ENCODE peak calls at places on chromosome 10, in nine cellular contexts. T, D, U, P, V, W, O, M and H are unnamed samples.

GRCh38 chr10:77837925-77838595 is 88.5 kb downstream of the DLG5 start:
- DNase-seq in M (no peak), W (no peak), T (no peak), V (no peak), P (no peak), D (no peak), U (no peak), O (no peak), H (no peak)

GRCh38 chr10:49735161-49735560 is 27.0 kb downstream of the OGDHL start:
- DNase-seq in U (no peak), D (no peak), W (no peak), V (no peak), P (no peak), T (no peak), M (no peak), O (no peak), H (no peak)

GRCh38 chr10:110524864-110525242 is 27.1 kb downstream of the DUSP5 start:
- DNase-seq in D (no peak), O (no peak), M (no peak), P (no peak), W (no peak), V (no peak), U (peak; percentile 16), T (no peak), H (peak; percentile 54)

GRCh38 chr10:24414597-24414996 is 205.7 kb downstream of the KIAA1217 start:
- DNase-seq in D (no peak), T (no peak), O (no peak), W (no peak), V (no peak), U (no peak), M (no peak), P (no peak), H (no peak)

GRCh38 chr10:127012769-127013152 is 107.5 kb downstream of the DOCK1 start:
- DNase-seq in W (no peak), O (peak; percentile 80), T (no peak), D (no peak), M (no peak), V (no peak), P (no peak), U (no peak), H (peak; percentile 90)

GRCh38 chr10:34584164-34584563 is 230.9 kb downstream of the PARD3 start:
- DNase-seq in M (peak; percentile 92), W (no peak), D (no peak), V (no peak), U (peak; percentile 95), O (no peak), P (peak; percentile 91), T (no peak), H (peak; percentile 41)

GRCh38 chr10:133254421-133255120 is 16.9 kb downstream of the VENTX start:
- DNase-seq in M (no peak), T (no peak), O (no peak), V (no peak), W (no peak), U (no peak), D (no peak), P (no peak), H (no peak)

GRCh38 chr10:111107846-111108245 is 31.0 kb downstream of the ADRA2A start:
- DNase-seq in U (no peak), V (no peak), P (no peak), D (no peak), O (no peak), M (no peak), W (no peak), T (no peak), H (no peak)

GRCh38 chr10:103765981-103766380 is 89.4 kb downstream of the SH3PXD2A start:
- DNase-seq in D (peak; percentile 75), U (no peak), V (peak; percentile 77), O (peak; percentile 50), T (peak; percentile 48), M (no peak), W (no peak), P (no peak), H (peak; percentile 57)

GRCh38 chr10:36802523-36803153 is 322.8 kb upstream of the ANKRD30A start:
- DNase-seq in D (no peak), M (peak; percentile 29), U (no peak), V (no peak), T (no peak), W (no peak), O (peak; percentile 29), P (peak; percentile 1), H (no peak)

GRCh38 chr10:75712241-75712880 is 280.9 kb downstream of the LRMDA start:
- DNase-seq in W (no peak), U (no peak), P (no peak), M (no peak), V (no peak), O (no peak), T (no peak), D (no peak), H (no peak)

GRCh38 chr10:14658331-14659122 is 116.2 kb downstream of the FAM107B start:
- DNase-seq in D (no peak), T (no peak), O (no peak), V (no peak), W (no peak), U (peak; percentile 15), M (peak; percentile 6), P (peak; percentile 58), H (peak; percentile 90)

GRCh38 chr10:9254353-9254752 is 1199.9 kb downstream of the GATA3 start:
- DNase-seq in D (no peak), V (no peak), U (peak; percentile 9), P (peak; percentile 71), O (no peak), T (no peak), M (peak; percentile 52), W (no peak), H (peak; percentile 52)

GRCh38 chr10:86400705-86401587 is 34.4 kb upstream of the GRID1 start:
- DNase-seq in M (no peak), P (peak; percentile 17), U (peak; percentile 34), T (peak; percentile 55), D (peak; percentile 84), O (peak; percentile 40), W (no peak), V (peak; percentile 74), H (peak; percentile 68)

GRCh38 chr10:4034907-4035581 is 250.0 kb upstream of the KLF6 start:
- DNase-seq in U (peak; percentile 22), P (peak; percentile 25), D (peak; percentile 50), W (no peak), T (no peak), M (no peak), V (peak; percentile 12), O (no peak), H (peak; percentile 49)

GRCh38 chr10:67296926-67297325 is 371.1 kb downstream of the LRRTM3 start:
- DNase-seq in T (no peak), M (no peak), O (no peak), U (no peak), D (no peak), W (no peak), V (no peak), P (no peak), H (no peak)

GRCh38 chr10:43969506-43969905 is 320.8 kb upstream of the ZNF32 start:
- DNase-seq in M (no peak), V (no peak), D (no peak), O (no peak), P (no peak), W (no peak), U (no peak), T (no peak), H (no peak)

GRCh38 chr10:88039496-88040200 is 176.2 kb downstream of the PTEN start:
- DNase-seq in W (no peak), P (no peak), O (no peak), T (no peak), M (no peak), U (peak; percentile 71), V (no peak), D (no peak), H (peak; percentile 38)

GRCh38 chr10:33325929-33326328 is 8.5 kb downstream of the NRP1 start:
- DNase-seq in V (no peak), D (no peak), T (no peak), U (no peak), O (no peak), P (peak; percentile 67), W (no peak), M (no peak), H (peak; percentile 18)

GRCh38 chr10:35821339-35821911 is 179.3 kb upstream of the FZD8 start:
- DNase-seq in D (no peak), U (peak; percentile 2), V (no peak), O (no peak), T (no peak), P (no peak), W (no peak), M (no peak), H (peak; percentile 1)

GRCh38 chr10:19817251-19818046 is 1.2 kb downstream of the PLXDC2 start:
- DNase-seq in V (no peak), D (no peak), U (no peak), T (no peak), W (no peak), M (no peak), P (no peak), O (no peak), H (peak; percentile 3)

GRCh38 chr10:74079028-74079913 is 71.4 kb downstream of the AP3M1 start:
- DNase-seq in V (no peak), M (no peak), D (no peak), O (no peak), W (no peak), U (peak; percentile 50), T (no peak), P (peak; percentile 28), H (peak; percentile 31)

GRCh38 chr10:78578929-78579328 is 489.8 kb upstream of the ZMIZ1 start:
- DNase-seq in O (no peak), M (no peak), W (no peak), V (no peak), D (peak; percentile 84), P (no peak), U (peak; percentile 3), T (peak; percentile 34), H (peak; percentile 9)

GRCh38 chr10:122567056-122567660 is 6.6 kb downstream of the DMBT1 start:
- DNase-seq in W (no peak), D (peak; percentile 55), T (no peak), V (no peak), M (no peak), U (peak; percentile 35), O (no peak), P (no peak), H (peak; percentile 32)

GRCh38 chr10:104035107-104035816 is 50.4 kb downstream of the COL17A1 start:
- DNase-seq in W (no peak), V (no peak), O (no peak), M (no peak), T (no peak), U (no peak), P (no peak), D (no peak), H (no peak)

GRCh38 chr10:71816421-71816851 is 34.6 kb downstream of the PSAP start:
- DNase-seq in O (no peak), U (no peak), W (no peak), V (no peak), M (no peak), D (no peak), T (no peak), P (no peak), H (no peak)

GRCh38 chr10:47063858-47064257 is 152.6 kb downstream of the PTPN20 start:
- DNase-seq in D (no peak), P (no peak), V (no peak), O (no peak), U (no peak), T (no peak), W (no peak), M (no peak), H (no peak)

GRCh38 chr10:17737021-17737965 is 14.7 kb upstream of the TMEM236 start:
- DNase-seq in P (peak; percentile 34), T (no peak), W (peak; percentile 41), V (peak; percentile 5), U (peak; percentile 67), O (peak; percentile 43), M (peak; percentile 20), D (no peak), H (peak; percentile 25)

GRCh38 chr10:8633909-8634308 is 579.4 kb downstream of the GATA3 start:
- DNase-seq in M (no peak), T (no peak), V (no peak), U (no peak), P (no peak), W (no peak), O (no peak), D (no peak), H (peak; percentile 12)

GRCh38 chr10:13865758-13866491 is 279.2 kb downstream of the PRPF18 start:
- DNase-seq in P (peak; percentile 65), W (no peak), T (no peak), O (no peak), U (peak; percentile 76), M (no peak), V (no peak), D (no peak), H (peak; percentile 94)

GRCh38 chr10:1882168-1882567 is 144.8 kb upstream of the ADARB2 start:
- DNase-seq in P (no peak), T (no peak), U (no peak), W (no peak), O (no peak), M (no peak), V (no peak), D (no peak), H (no peak)